ENCODE peak calls at places on chromosomes 5 and 9, in six cellular contexts. O, W, Q, E, K and F are unnamed samples. For H3K27me3, the result is how much of the 10 kb centered on the place peaks cover.

GRCh38 chr9:133087429-133088145 is 25.8 kb downstream of the CEL start:
- DNase-seq in W (no peak), Q (no peak), E (no peak), O (no peak), K (peak), F (no peak)

GRCh38 chr5:157100140-157100679 is 8.6 kb downstream of the HAVCR2 start:
- DNase-seq in W (no peak), O (no peak), Q (no peak), E (peak), K (no peak), F (peak)

GRCh38 chr9:34185778-34186551 is 7.1 kb downstream of the UBAP1 start:
- DNase-seq in W (no peak), Q (peak), O (no peak), K (no peak), E (peak), F (peak)

GRCh38 chr5:27315541-27316282 is 277.3 kb upstream of the CDH9 start:
- DNase-seq in K (peak), W (peak), O (no peak), E (peak), Q (peak), F (no peak)

GRCh38 chr9:110443878-110444245 is 106.2 kb upstream of the TXNDC8 start:
- DNase-seq in K (no peak), W (no peak), E (peak), Q (peak), O (no peak), F (no peak)

GRCh38 chr5:135085133-135085935 is 51.3 kb upstream of the PITX1 start:
- DNase-seq in W (no peak), K (no peak), E (no peak), O (no peak), Q (no peak), F (no peak)

GRCh38 chr9:101736723-101737122 is 1.7 kb downstream of the GRIN3A start:
- DNase-seq in Q (no peak), O (peak), K (peak), E (no peak), W (peak), F (no peak)

GRCh38 chr5:83509535-83509934 is 38.0 kb downstream of the VCAN start:
- DNase-seq in W (no peak), Q (no peak), E (peak), O (no peak), K (no peak), F (no peak)

GRCh38 chr5:77994943-77995342 is 218.8 kb upstream of the TBCA start:
- DNase-seq in E (no peak), Q (no peak), W (no peak), O (no peak), K (no peak), F (no peak)

GRCh38 chr9:4305065-4305481 is 5.2 kb upstream of the GLIS3 start:
- DNase-seq in Q (no peak), W (no peak), K (no peak), O (no peak), E (no peak), F (no peak)

GRCh38 chr5:176415240-176416122 is 858 bp downstream of the CLTB start:
- DNase-seq in E (peak), W (peak), O (peak), K (no peak), Q (no peak), F (no peak)

GRCh38 chr5:126122942-126123341 is 300.3 kb upstream of the GRAMD2B start:
- DNase-seq in K (peak), W (peak), Q (no peak), O (no peak), E (peak), F (no peak)

GRCh38 chr5:140648132-140648432 is 453 bp downstream of the IK start:
- DNase-seq in W (no peak), O (no peak), E (no peak), Q (no peak), K (no peak), F (no peak)

GRCh38 chr9:4620881-4621555 is 41.1 kb upstream of the PLPP6 start:
- DNase-seq in W (peak), E (peak), K (no peak), O (no peak), Q (no peak), F (no peak)

GRCh38 chr9:136578915-136579637 is 33.2 kb upstream of the NOTCH1 start:
- DNase-seq in K (peak), W (no peak), O (no peak), Q (no peak), E (no peak), F (no peak)

GRCh38 chr5:133846478-133847226 is 121.8 kb downstream of the C5orf15 start:
- DNase-seq in K (no peak), W (no peak), Q (no peak), O (no peak), E (no peak), F (no peak)

GRCh38 chr9:92947268-92948031 is at the start of gene FGD3:
- DNase-seq in E (peak), O (peak), W (peak), K (peak), Q (no peak), F (no peak)

GRCh38 chr5:106086352-106086751 is 1584.4 kb downstream of the EFNA5 start:
- DNase-seq in E (no peak), K (no peak), O (no peak), Q (no peak), W (peak), F (no peak)

GRCh38 chr5:107430077-107430625 is 240.6 kb downstream of the EFNA5 start:
- DNase-seq in K (no peak), E (peak), W (no peak), Q (no peak), O (no peak), F (no peak)

GRCh38 chr9:34179528-34180138 is 790 bp downstream of the UBAP1 start:
- DNase-seq in Q (no peak), E (peak), K (no peak), O (no peak), W (no peak), F (no peak)

GRCh38 chr9:130321082-130321481 is 55.5 kb downstream of the HMCN2 start:
- DNase-seq in E (no peak), W (no peak), O (no peak), Q (no peak), K (no peak), F (no peak)

GRCh38 chr9:131803758-131804411 is 64.0 kb upstream of the RAPGEF1 start:
- DNase-seq in E (no peak), K (no peak), O (no peak), Q (no peak), W (no peak), F (no peak)

GRCh38 chr5:65861830-65862241 is 64.5 kb upstream of the ERBIN start:
- DNase-seq in K (no peak), W (no peak), E (peak), O (no peak), Q (peak), F (no peak)

GRCh38 chr5:51383494-51384081 is 340 bp downstream of the ISL1 start:
- DNase-seq in K (no peak), O (no peak), W (no peak), Q (no peak), E (no peak), F (no peak)

GRCh38 chr5:51385214-51385613 is 2.0 kb downstream of the ISL1 start:
- DNase-seq in W (no peak), Q (no peak), K (no peak), E (no peak), O (no peak), F (no peak)

GRCh38 chr5:51382759-51383493 is at the start of gene ISL1:
- DNase-seq in Q (no peak), O (peak), E (peak), K (peak), W (peak), F (no peak)

GRCh38 chr5:51382508-51382758 is 815 bp upstream of the ISL1 start:
- DNase-seq in E (no peak), W (no peak), K (no peak), Q (no peak), O (no peak), F (no peak)

GRCh38 chr5:51384281-51384840 is 1.1 kb downstream of the ISL1 start:
- DNase-seq in O (no peak), Q (no peak), E (no peak), W (no peak), K (no peak), F (no peak)
- H3K27me3 ChIP-seq in O (half or more), Q (half or more), E (under half), W (half or more), K (half or more), F (half or more)

GRCh38 chr9:114233806-114234205 is 78.5 kb downstream of the COL27A1 start:
- DNase-seq in E (no peak), K (no peak), O (no peak), Q (no peak), W (no peak), F (no peak)
- TF ChIP-seq CTCF in E (no peak), K (no peak), O (no peak), Q (no peak), W (no peak), F (no peak)

GRCh38 chr9:135147473-135147805 is 60.0 kb downstream of the OLFM1 start:
- DNase-seq in K (no peak), O (no peak), E (no peak), Q (no peak), W (no peak), F (no peak)

GRCh38 chr9:135145312-135145711 is 57.8 kb downstream of the OLFM1 start:
- DNase-seq in E (no peak), W (no peak), Q (no peak), O (no peak), K (no peak), F (no peak)

GRCh38 chr9:135147938-135148337 is 60.5 kb downstream of the OLFM1 start:
- DNase-seq in O (no peak), W (no peak), Q (no peak), E (no peak), K (no peak), F (no peak)

GRCh38 chr9:135148386-135148785 is 60.9 kb downstream of the OLFM1 start:
- DNase-seq in E (no peak), K (no peak), O (no peak), W (no peak), Q (no peak), F (no peak)

GRCh38 chr9:135146766-135147472 is 59.5 kb downstream of the OLFM1 start:
- DNase-seq in E (no peak), O (no peak), W (no peak), Q (no peak), K (no peak), F (no peak)
- H3K27me3 ChIP-seq in E (under half), O (under half), W (under half), Q (under half), K (under half), F (under half)

GRCh38 chr5:144195443-144195842 is 24.8 kb downstream of the KCTD16 start:
- DNase-seq in E (no peak), W (no peak), K (no peak), O (no peak), Q (no peak), F (no peak)

GRCh38 chr5:144191998-144192397 is 21.3 kb downstream of the KCTD16 start:
- DNase-seq in O (no peak), E (peak), Q (no peak), W (peak), K (no peak), F (no peak)

GRCh38 chr5:144194148-144194547 is 23.5 kb downstream of the KCTD16 start:
- DNase-seq in O (no peak), E (no peak), Q (no peak), W (no peak), K (no peak), F (no peak)

GRCh38 chr5:144198386-144198785 is 27.7 kb downstream of the KCTD16 start:
- DNase-seq in O (no peak), Q (no peak), E (no peak), W (no peak), K (no peak), F (peak)

DNA sequence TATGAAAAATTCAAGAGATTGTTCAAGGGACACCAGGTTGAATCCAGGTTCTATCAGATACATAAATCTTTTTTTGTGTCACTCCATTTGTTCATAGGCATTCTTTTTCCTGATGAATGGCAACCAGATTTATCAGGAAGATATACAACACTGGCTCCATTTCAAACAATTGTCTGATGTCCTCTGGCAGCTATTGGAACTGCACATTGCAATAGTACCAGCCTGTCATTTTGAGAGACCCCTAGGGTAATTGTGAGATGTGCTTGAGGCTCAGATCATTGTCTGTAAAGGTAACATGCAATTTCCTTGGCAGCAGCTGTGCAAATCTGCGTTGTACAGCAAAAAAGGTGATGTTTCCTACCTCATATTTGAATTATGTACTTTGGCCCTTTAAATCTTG is 25.9 kb downstream of the KCTD16 start:
- DNase-seq in W (no peak), Q (no peak), E (no peak), O (no peak), K (no peak), F (no peak)
- TF ChIP-seq CTCF in W (no peak), Q (no peak), E (no peak), O (no peak), K (peak), F (no peak)

GRCh38 chr9:134688231-134688630 is 46.6 kb downstream of the COL5A1 start:
- DNase-seq in O (no peak), K (no peak), Q (no peak), E (no peak), W (no peak), F (no peak)
- H3K27me3 ChIP-seq in O (under half), K (under half), Q (under half), E (under half), W (under half), F (under half)

GRCh38 chr9:121437891-121438290 is 61.8 kb downstream of the GGTA1 start:
- DNase-seq in W (no peak), O (no peak), K (no peak), Q (no peak), E (no peak), F (no peak)

GRCh38 chr9:121439711-121440110 is 59.9 kb downstream of the GGTA1 start:
- DNase-seq in E (no peak), K (no peak), O (no peak), W (no peak), Q (no peak), F (no peak)

GRCh38 chr9:121441163-121441562 is 58.5 kb downstream of the GGTA1 start:
- DNase-seq in E (no peak), W (no peak), O (no peak), K (no peak), Q (no peak), F (no peak)

GRCh38 chr9:121439016-121439415 is 60.6 kb downstream of the GGTA1 start:
- DNase-seq in E (no peak), W (no peak), K (no peak), Q (no peak), O (no peak), F (no peak)

DNA sequence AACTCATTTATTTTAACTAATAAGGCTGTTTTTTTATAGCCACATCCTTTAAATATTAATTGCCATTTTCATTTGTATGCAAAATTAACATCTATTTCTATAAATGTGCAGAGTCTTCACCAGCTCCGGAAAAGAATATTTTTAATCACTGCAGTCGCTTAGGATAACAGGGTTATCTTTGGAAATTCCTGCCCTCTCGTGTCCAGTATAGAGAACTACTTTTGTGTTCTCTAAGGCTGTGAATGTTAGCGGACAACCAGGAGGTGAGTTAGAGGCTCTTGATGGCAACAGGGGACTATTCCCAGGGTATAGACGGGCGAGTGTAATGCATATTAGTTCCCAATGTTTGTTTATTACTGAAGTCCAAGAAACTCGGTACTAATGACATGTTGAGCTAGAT is 59.4 kb downstream of the GGTA1 start:
- DNase-seq in W (peak), K (no peak), E (peak), Q (no peak), O (no peak), F (no peak)
- TF ChIP-seq CTCF in W (peak), K (peak), E (peak), Q (peak), O (peak), F (peak)

GRCh38 chr5:88552406-88552805 is 283.8 kb upstream of the TMEM161B start:
- DNase-seq in E (no peak), K (no peak), Q (no peak), O (no peak), W (no peak), F (no peak)

GRCh38 chr5:88555658-88556057 is 287.0 kb upstream of the TMEM161B start:
- DNase-seq in W (peak), K (peak), O (peak), E (no peak), Q (no peak), F (no peak)

GRCh38 chr5:88551724-88552345 is 283.2 kb upstream of the TMEM161B start:
- DNase-seq in K (peak), E (no peak), W (peak), Q (no peak), O (no peak), F (no peak)

GRCh38 chr5:88556415-88556814 is 287.8 kb upstream of the TMEM161B start:
- DNase-seq in K (peak), O (peak), E (no peak), Q (no peak), W (peak), F (no peak)

GRCh38 chr5:88553926-88554325 is 285.3 kb upstream of the TMEM161B start:
- DNase-seq in O (no peak), E (no peak), W (no peak), K (no peak), Q (no peak), F (no peak)
- H3K27me3 ChIP-seq in O (under half), E (under half), W (under half), K (under half), Q (under half), F (under half)

GRCh38 chr9:18404482-18405029 is 69.4 kb upstream of the ADAMTSL1 start:
- DNase-seq in Q (no peak), K (no peak), W (no peak), E (no peak), O (no peak), F (no peak)
- TF ChIP-seq CTCF in Q (no peak), K (no peak), W (no peak), E (no peak), O (no peak), F (no peak)